ENCODE peak calls at places on chromosomes 12 and 14, in eight cellular contexts. C is right atrium auricular region, I is colonic mucosa, O is GM12878, V is MM.1S, B is lower lobe of right lung, G is ascending aorta, U is brain microvascular endothelial cell. T is an unnamed sample. For H3K36me3, the result is how much of the 10 kb centered on the place peaks cover.

GRCh38 chr12:51887476-51888315 is at the start of gene ANKRD33:
- DNase-seq in U (no peak), I (peak), O (no peak), G (no peak), B (no peak), V (no peak), C (no peak), T (no peak)

GRCh38 chr12:85755760-85756159 is 80.4 kb downstream of the RASSF9 start:
- DNase-seq in C (no peak), I (no peak), G (no peak), V (no peak), B (no peak), O (no peak), U (peak), T (no peak)

GRCh38 chr12:8667280-8667679 is 4.7 kb upstream of the MFAP5 start:
- DNase-seq in I (no peak), U (no peak), V (no peak), C (no peak), G (no peak), O (no peak), B (no peak), T (no peak)

GRCh38 chr12:63206908-63207307 is 55.9 kb upstream of the AVPR1A start:
- DNase-seq in C (no peak), V (no peak), G (no peak), O (no peak), I (peak), B (no peak), U (peak), T (no peak)

GRCh38 chr14:49959822-49960408 is 67.0 kb downstream of the ARF6 start:
- DNase-seq in I (peak), O (peak), V (no peak), G (no peak), B (no peak), U (no peak), C (no peak), T (peak)

GRCh38 chr14:45251912-45252311 is 1.1 kb downstream of the MIS18BP1 start:
- DNase-seq in I (peak), U (no peak), G (no peak), B (no peak), C (no peak), V (peak), O (peak), T (peak)

GRCh38 chr12:12606793-12607589 is 4.7 kb upstream of the CREBL2 start:
- DNase-seq in C (no peak), O (peak), G (no peak), B (no peak), I (no peak), V (no peak), U (peak), T (peak)

GRCh38 chr12:27434673-27435565 is 11.6 kb upstream of the SMCO2 start:
- DNase-seq in G (no peak), V (no peak), B (no peak), I (no peak), O (no peak), C (no peak), U (peak), T (peak)

GRCh38 chr14:103144085-103144484 is 20.8 kb downstream of the TNFAIP2 start:
- DNase-seq in O (no peak), B (no peak), V (no peak), U (no peak), G (no peak), C (no peak), I (no peak), T (no peak)

GRCh38 chr14:83556065-83556464 is 1973.9 kb upstream of the FLRT2 start:
- DNase-seq in O (no peak), B (no peak), I (no peak), V (no peak), G (no peak), U (no peak), C (no peak), T (no peak)

GRCh38 chr12:124389537-124390441 is 94.9 kb downstream of the RFLNA start:
- DNase-seq in G (no peak), V (no peak), I (peak), B (no peak), U (no peak), C (no peak), O (no peak), T (no peak)

GRCh38 chr12:124387510-124387855 is 92.6 kb downstream of the RFLNA start:
- DNase-seq in I (no peak), V (no peak), C (no peak), O (no peak), U (no peak), B (peak), G (no peak), T (no peak)

GRCh38 chr12:124386661-124387509 is 92.0 kb downstream of the RFLNA start:
- DNase-seq in G (no peak), U (peak), V (no peak), C (no peak), O (no peak), I (no peak), B (no peak), T (no peak)

GRCh38 chr12:124388679-124389536 is 94.0 kb downstream of the RFLNA start:
- DNase-seq in O (no peak), V (peak), B (peak), U (peak), G (peak), I (peak), C (peak), T (peak)

DNA sequence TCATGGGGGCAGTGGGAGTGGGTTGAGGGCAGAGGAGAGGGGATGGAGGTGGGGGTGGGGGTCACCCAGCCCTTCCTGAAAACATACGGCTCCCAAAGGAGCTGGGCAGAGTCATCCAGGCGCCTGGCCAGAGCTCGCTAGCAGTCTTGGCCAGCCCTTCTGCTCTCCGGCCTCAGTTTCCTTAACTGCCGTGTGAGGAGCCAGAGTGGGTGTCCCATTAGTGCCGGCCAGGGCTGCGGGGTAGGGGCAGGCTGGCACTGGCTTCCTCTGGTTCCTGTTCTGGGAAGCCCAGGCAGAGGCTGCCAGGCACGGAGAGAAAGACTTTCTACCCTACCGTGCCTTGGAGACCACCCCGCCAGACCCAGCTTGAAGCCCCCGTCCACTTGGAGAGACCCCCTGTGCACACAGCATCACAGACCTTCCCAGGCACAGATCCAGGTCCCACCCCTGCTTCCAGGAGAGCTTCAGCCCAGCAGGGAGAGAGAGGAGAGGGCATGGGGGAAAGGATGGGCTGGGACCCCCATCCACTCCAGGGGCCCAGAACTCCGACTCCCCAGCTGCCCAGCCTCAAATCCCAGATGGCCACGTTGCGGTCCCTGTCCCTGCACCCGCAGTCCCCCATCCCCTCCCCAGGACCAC is 93.3 kb downstream of the RFLNA start:
- DNase-seq in C (no peak), B (no peak), V (no peak), O (no peak), U (no peak), I (no peak), G (no peak), T (no peak)
- H3K4me3 ChIP-seq in C (peak), B (peak), V (no peak), O (no peak), U (peak), I (peak), G (peak), T (no peak)

GRCh38 chr12:123478069-123478468 is 20.1 kb downstream of the SNRNP35 start:
- DNase-seq in C (no peak), O (no peak), B (no peak), U (no peak), G (peak), I (no peak), V (no peak), T (no peak)
- H3K36me3 ChIP-seq in C (under half), O (under half), B (under half), U (under half), G (under half), I (under half), V (under half), T (under half)

GRCh38 chr14:30440986-30441385 is 118.0 kb upstream of the G2E3 start:
- DNase-seq in V (no peak), U (no peak), O (no peak), G (no peak), C (no peak), I (no peak), B (no peak), T (no peak)

GRCh38 chr14:30445852-30446251 is 113.1 kb upstream of the G2E3 start:
- DNase-seq in B (no peak), V (no peak), C (no peak), O (no peak), I (no peak), U (no peak), G (no peak), T (no peak)

GRCh38 chr14:30444451-30444850 is 114.5 kb upstream of the G2E3 start:
- DNase-seq in O (no peak), C (no peak), V (no peak), I (no peak), G (no peak), B (no peak), U (no peak), T (no peak)

GRCh38 chr14:30445394-30445793 is 113.6 kb upstream of the G2E3 start:
- DNase-seq in U (no peak), B (no peak), O (no peak), G (no peak), C (no peak), I (no peak), V (no peak), T (no peak)

GRCh38 chr14:30443368-30444007 is 115.5 kb upstream of the G2E3 start:
- DNase-seq in V (peak), G (no peak), U (peak), B (no peak), O (no peak), I (no peak), C (no peak), T (no peak)
- TF ChIP-seq CTCF in V (peak), G (no peak), U (peak), B (no peak), O (peak), I (peak), C (peak), T (peak)

DNA sequence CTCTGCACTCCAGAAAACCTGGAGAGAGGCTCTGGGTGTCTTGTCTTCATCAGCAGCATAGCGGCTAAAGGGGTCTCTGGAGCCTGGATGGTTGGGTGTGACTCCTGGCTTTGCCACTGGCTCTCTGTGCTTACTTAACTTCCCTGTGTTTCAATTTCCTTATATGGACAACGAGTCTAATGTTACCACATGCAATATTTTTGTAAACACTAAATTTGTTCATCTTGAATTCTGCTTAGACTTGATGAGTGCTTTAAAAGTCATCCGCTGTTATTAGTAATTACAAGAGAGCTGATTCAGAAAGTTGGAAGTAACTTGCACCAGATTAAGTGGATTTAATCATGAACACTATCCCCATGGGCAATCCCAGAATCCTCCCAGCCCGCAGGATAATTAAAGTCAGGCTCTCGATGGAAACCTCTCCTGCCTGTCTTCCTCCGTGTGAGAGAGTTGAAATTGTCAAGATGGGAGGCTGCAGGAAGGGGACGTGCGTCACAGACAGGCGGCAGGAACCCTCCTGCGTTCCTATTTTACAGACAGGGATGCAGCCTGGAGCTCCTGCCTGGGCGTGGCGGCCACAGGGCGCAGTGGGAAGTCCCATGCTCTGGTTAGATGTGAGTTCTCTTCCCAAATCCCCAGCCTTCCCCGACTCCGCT is 201.3 kb downstream of the TTC8 start:
- DNase-seq in I (no peak), V (no peak), O (no peak), B (no peak), G (no peak), U (no peak), C (no peak), T (no peak)
- H3K4me3 ChIP-seq in I (no peak), V (no peak), O (no peak), B (no peak), G (no peak), U (no peak), C (no peak), T (no peak)

GRCh38 chr14:99181804-99182520 is 90.0 kb downstream of the BCL11B start:
- DNase-seq in U (no peak), C (no peak), G (no peak), V (no peak), B (no peak), I (no peak), O (no peak), T (no peak)

GRCh38 chr14:99179506-99179905 is 92.5 kb downstream of the BCL11B start:
- DNase-seq in C (no peak), O (no peak), V (no peak), U (no peak), B (no peak), I (no peak), G (no peak), T (no peak)

GRCh38 chr14:99177876-99178630 is 93.9 kb downstream of the BCL11B start:
- DNase-seq in B (no peak), G (peak), V (no peak), C (no peak), I (no peak), O (no peak), U (no peak), T (no peak)

GRCh38 chr14:99181246-99181645 is 90.8 kb downstream of the BCL11B start:
- DNase-seq in C (no peak), I (no peak), B (no peak), U (no peak), O (no peak), G (no peak), V (no peak), T (no peak)

GRCh38 chr14:99179946-99180345 is 92.1 kb downstream of the BCL11B start:
- DNase-seq in O (no peak), B (no peak), V (no peak), I (no peak), C (no peak), U (no peak), G (no peak), T (no peak)
- H3K36me3 ChIP-seq in O (under half), B (under half), V (under half), I (under half), C (under half), U (under half), G (under half), T (under half)

DNA sequence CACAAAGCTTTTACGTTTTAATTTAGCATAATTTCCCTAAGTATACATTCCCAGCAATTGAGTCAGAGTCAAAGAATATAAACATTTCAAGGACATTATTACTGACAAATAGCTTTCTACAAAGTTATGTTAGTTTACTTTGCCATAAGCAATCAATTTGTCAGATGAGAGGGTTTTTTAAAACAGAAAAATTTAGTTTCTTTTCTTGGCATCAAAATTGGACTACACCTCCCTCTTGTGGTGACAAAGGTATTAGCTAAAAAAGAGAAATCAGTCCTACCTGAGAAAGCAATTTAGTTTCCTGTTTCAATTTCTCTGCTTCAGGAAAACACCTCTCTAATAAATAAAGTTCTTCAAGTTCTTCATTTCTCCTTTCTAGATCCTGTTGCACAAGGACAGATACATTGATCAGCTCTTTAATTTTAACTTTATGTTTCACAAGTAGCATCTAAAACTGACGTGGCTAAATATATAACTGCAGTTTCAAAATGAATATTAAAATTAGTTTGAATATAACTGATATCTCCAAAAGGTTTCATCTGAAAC is 39.9 kb downstream of the DNAI7 start:
- DNase-seq in C (no peak), I (no peak), U (no peak), G (no peak), B (no peak), O (peak), V (peak), T (peak)
- TF ChIP-seq CTCF in C (peak), I (peak), U (peak), G (peak), B (peak), O (peak), V (peak), T (peak)

DNA sequence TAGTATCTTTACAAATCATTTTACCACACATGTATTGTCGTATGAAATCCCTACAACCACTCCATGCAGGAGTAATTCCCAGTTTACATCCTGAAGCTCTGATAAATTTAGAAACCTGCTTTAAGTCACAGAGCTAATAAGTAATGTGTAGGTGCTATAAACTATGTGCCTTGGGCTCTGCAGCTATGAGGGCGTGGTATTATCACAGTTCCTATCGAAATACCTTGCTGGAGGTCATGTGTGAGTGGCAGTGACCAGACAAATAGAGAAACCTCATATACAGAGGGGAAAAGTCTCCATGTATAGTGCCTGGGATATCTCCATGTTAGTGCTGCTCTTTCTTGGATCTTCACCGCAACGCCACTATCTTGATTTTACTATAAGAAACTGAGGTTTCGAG is 898 bp upstream of the TBC1D15 start:
- DNase-seq in V (no peak), G (no peak), I (no peak), U (no peak), B (no peak), O (no peak), C (no peak), T (no peak)
- H3K4me3 ChIP-seq in V (no peak), G (peak), I (no peak), U (no peak), B (peak), O (peak), C (no peak), T (no peak)

GRCh38 chr14:95117937-95118726 is 39.2 kb downstream of the DICER1 start:
- DNase-seq in G (no peak), I (no peak), V (no peak), U (no peak), C (no peak), O (no peak), B (no peak), T (no peak)
- H3K36me3 ChIP-seq in G (half or more), I (under half), V (under half), U (under half), C (under half), O (under half), B (half or more), T (under half)

DNA sequence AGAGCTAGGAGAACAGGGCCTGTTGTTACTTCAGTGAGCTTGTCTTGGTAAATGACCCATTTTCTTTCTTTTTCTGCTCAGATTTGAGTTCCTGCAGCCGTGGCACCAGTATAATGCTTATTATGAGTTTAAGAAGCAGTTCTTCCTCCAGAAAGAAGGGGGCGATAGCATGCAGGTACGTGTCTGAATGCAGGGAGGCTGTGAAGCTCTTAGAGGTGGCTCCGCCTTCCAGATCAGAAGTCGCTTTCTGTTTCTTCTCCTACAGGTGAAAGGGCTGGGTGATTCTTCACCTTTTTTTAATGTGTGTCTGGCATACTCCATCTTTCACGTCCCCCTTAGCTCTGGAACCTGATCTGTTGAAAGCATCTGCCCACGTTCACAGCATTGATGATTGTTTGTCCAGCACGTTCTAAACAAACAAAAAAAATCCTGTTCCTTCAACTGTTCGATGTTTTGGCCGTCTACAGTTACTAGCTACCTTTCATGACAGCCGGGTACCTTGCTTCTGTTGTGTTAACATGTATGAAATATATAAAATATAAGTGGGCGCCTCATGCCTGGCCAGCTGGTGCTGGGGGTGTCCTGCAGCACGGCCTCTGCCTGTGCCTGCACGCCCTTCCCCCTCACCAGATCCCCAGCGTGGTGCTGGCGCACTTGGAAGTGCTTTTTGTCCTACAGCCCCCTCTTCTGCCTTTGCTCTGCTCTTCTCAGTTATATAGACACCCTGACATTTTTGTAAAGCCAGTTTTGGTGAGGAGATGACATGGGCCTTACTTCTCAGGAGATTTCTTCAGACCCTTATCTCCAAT is 44.6 kb downstream of the SFSWAP start:
- DNase-seq in U (peak), G (no peak), O (no peak), C (no peak), B (no peak), I (no peak), V (no peak), T (no peak)
- TF ChIP-seq CTCF in U (peak), G (no peak), O (peak), C (peak), B (no peak), I (no peak), V (peak), T (peak)

DNA sequence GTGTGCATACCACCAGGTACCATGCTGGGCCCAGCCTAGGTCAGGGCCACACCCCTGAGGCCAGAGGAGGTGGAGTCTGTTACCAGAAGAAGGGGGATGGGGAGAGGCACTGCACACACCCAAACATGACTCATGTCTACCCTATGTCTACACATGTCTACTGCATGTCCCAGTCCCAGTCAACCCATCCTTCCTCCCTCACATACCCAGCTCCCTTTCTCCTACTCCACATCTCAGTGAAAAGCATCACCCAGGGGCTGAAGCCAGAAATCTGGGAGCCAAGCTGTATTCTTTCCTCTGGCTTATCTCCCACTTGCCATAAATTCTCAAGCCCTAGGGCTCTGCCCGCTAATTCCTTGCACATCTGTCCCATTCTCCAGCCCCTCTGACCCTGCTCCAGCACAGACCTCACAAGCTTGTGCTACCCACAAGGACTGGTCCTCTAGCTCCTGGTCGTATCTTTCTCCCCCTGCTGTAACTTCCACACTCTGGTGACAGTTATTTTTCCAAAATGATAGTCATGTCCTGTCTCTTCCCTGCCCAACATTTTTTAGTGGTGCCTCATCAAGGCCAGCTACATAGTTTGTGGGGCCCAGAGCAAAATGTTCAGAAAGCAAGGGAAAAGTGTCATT is 18.0 kb upstream of the APPL2 start:
- DNase-seq in C (no peak), U (peak), O (no peak), V (no peak), B (no peak), G (no peak), I (no peak), T (no peak)
- H3K4me3 ChIP-seq in C (no peak), U (no peak), O (no peak), V (no peak), B (no peak), G (no peak), I (no peak), T (no peak)